ENCODE peak calls at places on chromosomes 13 and 19, in seven cellular contexts. K is activated CD8-positive, alpha-beta T cell treated with anti-CD3 and anti-CD28 coated beads for 36 hours; S is NCI-H1105; G is activated CD4-positive, CD25-positive, alpha-beta regulatory T cell treated with anti-CD3 and anti-CD28 coated beads, Interleukin-2, amount 50 U/mL, for 16 hours; Z is stimulated activated CD8-positive, alpha-beta memory T cell treated with anti-CD3 and anti-CD28 coated beads, Interleukin-12 subunit alpha, Interleukin-12 subunit beta, amount 100 ng/mL, for 4 hours; Y is thoracic aorta; U is stimulated activated CD4-positive, alpha-beta T cell treated with anti-CD3 and anti-CD28 coated beads, Interleukin-12 subunit alpha, Interleukin-12 subunit beta, amount 100 ng/mL, for 4 hours. N is an unnamed sample.

GRCh38 chr13:89982406-89983085 is 1364.9 kb upstream of the MIR17HG start:
- DNase-seq in Z (no peak), U (no peak), Y (no peak), K (no peak), G (no peak), S (no peak), N (peak)

GRCh38 chr13:24274452-24274971 is 34.9 kb upstream of the C1QTNF9 start:
- DNase-seq in K (peak), Y (no peak), U (peak), S (no peak), G (no peak), Z (peak), N (peak)

GRCh38 chr13:49838989-49839388 is 46.5 kb upstream of the KPNA3 start:
- DNase-seq in S (no peak), G (no peak), Y (no peak), U (no peak), K (no peak), Z (no peak), N (no peak)

GRCh38 chr19:2051771-2052704 is 994 bp upstream of the MKNK2 start:
- DNase-seq in U (no peak), Z (no peak), Y (no peak), G (no peak), S (no peak), K (peak), N (peak)

GRCh38 chr13:26019881-26020535 is 31.8 kb downstream of the SHISA2 start:
- DNase-seq in K (no peak), S (no peak), Y (no peak), G (no peak), U (no peak), Z (no peak), N (no peak)

GRCh38 chr19:7701654-7702457 is at the start of gene FCER2:
- DNase-seq in Y (no peak), K (no peak), S (no peak), U (no peak), Z (no peak), G (no peak), N (no peak)

GRCh38 chr13:82675024-82675423 is 1207.2 kb downstream of the SLITRK1 start:
- DNase-seq in K (no peak), Z (no peak), U (no peak), S (no peak), Y (no peak), G (no peak), N (no peak)

GRCh38 chr19:21468791-21469190 is 36.6 kb upstream of the ZNF429 start:
- DNase-seq in U (no peak), Z (no peak), S (no peak), G (no peak), Y (no peak), K (peak), N (peak)

GRCh38 chr13:48184260-48184659 is 48.7 kb upstream of the ITM2B start:
- DNase-seq in S (no peak), K (peak), Y (no peak), Z (no peak), G (no peak), U (no peak), N (no peak)

GRCh38 chr19:33249740-33250366 is 24.2 kb upstream of the SLC7A10 start:
- DNase-seq in K (no peak), G (no peak), S (no peak), Z (no peak), Y (no peak), U (no peak), N (no peak)

GRCh38 chr13:20159646-20160345 is 1.1 kb downstream of the GJA3 start:
- DNase-seq in K (no peak), S (no peak), Y (no peak), U (no peak), G (no peak), Z (no peak), N (peak)

GRCh38 chr19:51439021-51439465 is 19.2 kb downstream of the SIGLEC8 start:
- DNase-seq in G (no peak), S (no peak), U (no peak), Y (no peak), K (peak), Z (no peak), N (peak)

GRCh38 chr19:2026770-2027169 is 11.3 kb upstream of the BTBD2 start:
- DNase-seq in Z (no peak), Y (no peak), U (no peak), K (no peak), S (no peak), G (no peak), N (no peak)

GRCh38 chr19:40713939-40714338 is 2.7 kb downstream of the COQ8B start:
- DNase-seq in G (no peak), S (no peak), Z (no peak), Y (no peak), U (no peak), K (no peak), N (no peak)

GRCh38 chr13:59746291-59746962 is 417.3 kb downstream of the DIAPH3 start:
- DNase-seq in K (no peak), G (no peak), S (no peak), Z (no peak), U (no peak), Y (no peak), N (peak)

GRCh38 chr13:26062853-26063444 is 11.1 kb upstream of the SHISA2 start:
- DNase-seq in Y (no peak), K (peak), Z (no peak), G (no peak), U (no peak), S (no peak), N (peak)

GRCh38 chr13:63403726-63404125 is 1988.1 kb upstream of the PCDH20 start:
- DNase-seq in K (no peak), U (no peak), Z (no peak), S (no peak), Y (no peak), G (no peak), N (no peak)

GRCh38 chr13:95083758-95084157 is 217.5 kb downstream of the ABCC4 start:
- DNase-seq in K (no peak), G (no peak), S (no peak), Y (no peak), Z (no peak), U (no peak), N (no peak)

GRCh38 chr13:33286143-33286542 is 588 bp upstream of the STARD13 start:
- DNase-seq in G (no peak), S (no peak), Z (no peak), U (no peak), K (no peak), Y (no peak), N (peak)

GRCh38 chr19:892243-892996 is 567 bp downstream of the MED16 start:
- DNase-seq in Y (no peak), S (no peak), U (no peak), K (peak), Z (no peak), G (no peak), N (no peak)

GRCh38 chr19:50323782-50324133 is 5.4 kb downstream of the KCNC3 start:
- DNase-seq in Z (no peak), Y (no peak), K (no peak), S (no peak), U (no peak), G (no peak), N (no peak)

GRCh38 chr19:40006273-40006691 is 9.4 kb downstream of the ZNF546 start:
- DNase-seq in U (no peak), Y (no peak), K (no peak), Z (no peak), G (no peak), S (no peak), N (peak)

GRCh38 chr19:30254789-30255188 is 117.4 kb upstream of the ZNF536 start:
- DNase-seq in K (no peak), Y (no peak), U (no peak), G (no peak), S (no peak), Z (no peak), N (no peak)

GRCh38 chr13:44045179-44045562 is 165.5 kb downstream of the LACC1 start:
- DNase-seq in S (peak), Y (no peak), K (no peak), Z (no peak), G (no peak), U (no peak), N (no peak)

GRCh38 chr19:38727868-38728660 is 16.2 kb downstream of the CAPN12 start:
- DNase-seq in G (no peak), S (no peak), K (no peak), Z (no peak), Y (no peak), U (no peak), N (peak)

GRCh38 chr13:83216521-83217245 is 665.6 kb downstream of the SLITRK1 start:
- DNase-seq in U (no peak), S (no peak), K (no peak), G (no peak), Y (no peak), Z (no peak), N (no peak)

GRCh38 chr13:98556417-98556816 is 20.5 kb downstream of the STK24 start:
- DNase-seq in S (no peak), Y (no peak), U (no peak), K (no peak), G (no peak), Z (no peak), N (no peak)

GRCh38 chr19:18460900-18461299 is 23.0 kb upstream of the ISYNA1 start:
- DNase-seq in S (no peak), U (no peak), Y (no peak), K (no peak), Z (no peak), G (no peak), N (no peak)

GRCh38 chr19:18416778-18417249 is 2.4 kb upstream of the SSBP4 start:
- DNase-seq in S (peak), Y (peak), U (peak), K (peak), Z (peak), G (no peak), N (peak)